ENCODE peak calls at places on chromosome 1, in ten cellular contexts. N, Z, C, F, P, J, T, E, Q and A are unnamed samples.

GRCh38 chr1:59691261-59691660 is 123.5 kb upstream of the HOOK1 start:
- DNase-seq in C (peak), N (peak), J (peak), E (peak), Z (no peak), Q (no peak), F (peak), P (peak), T (no peak), A (peak)

GRCh38 chr1:18662286-18662639 is 31.6 kb downstream of the PAX7 start:
- DNase-seq in J (no peak), F (no peak), Z (no peak), T (no peak), C (no peak), E (no peak), N (no peak), P (no peak), Q (no peak), A (no peak)

GRCh38 chr1:92951141-92951582 is 10.1 kb downstream of the DIPK1A start:
- DNase-seq in E (no peak), J (no peak), C (no peak), N (peak), Q (peak), P (no peak), F (no peak), T (no peak), Z (peak), A (no peak)

GRCh38 chr1:179175011-179175934 is 54.2 kb downstream of the ABL2 start:
- DNase-seq in P (no peak), N (no peak), E (no peak), C (no peak), T (no peak), Q (peak), Z (no peak), F (peak), J (peak), A (no peak)

GRCh38 chr1:227925582-227926198 is 22.0 kb downstream of the WNT9A start:
- DNase-seq in F (no peak), P (no peak), Q (no peak), C (no peak), J (no peak), T (no peak), E (no peak), Z (no peak), N (no peak), A (no peak)

GRCh38 chr1:153636312-153636711 is 2.4 kb downstream of the CHTOP start:
- DNase-seq in T (no peak), Q (no peak), F (no peak), E (no peak), N (no peak), P (no peak), J (no peak), Z (no peak), C (no peak), A (no peak)

GRCh38 chr1:71089536-71090270 is 8.9 kb upstream of the ZRANB2 start:
- DNase-seq in Z (no peak), P (no peak), J (no peak), N (no peak), E (no peak), T (no peak), Q (no peak), F (no peak), C (no peak), A (no peak)

GRCh38 chr1:18681423-18681835 is 50.8 kb downstream of the PAX7 start:
- DNase-seq in E (no peak), T (peak), Q (peak), F (peak), N (no peak), J (no peak), C (no peak), Z (no peak), P (no peak), A (no peak)

GRCh38 chr1:203069028-203069804 is 16.6 kb downstream of the MYOG start:
- DNase-seq in Z (no peak), P (peak), C (peak), F (no peak), T (no peak), N (no peak), E (no peak), Q (no peak), J (no peak), A (no peak)

GRCh38 chr1:92380867-92381266 is 82.0 kb downstream of the RPAP2 start:
- DNase-seq in N (no peak), T (no peak), P (no peak), J (no peak), Q (no peak), E (no peak), C (no peak), F (no peak), Z (no peak), A (no peak)

GRCh38 chr1:228344631-228345072 is 62.0 kb downstream of the TRIM11 start:
- DNase-seq in P (peak), F (no peak), T (no peak), E (peak), Z (no peak), N (peak), J (peak), C (peak), Q (peak), A (no peak)

GRCh38 chr1:27868932-27869718 is 3.2 kb upstream of the THEMIS2 start:
- DNase-seq in J (no peak), N (peak), Q (no peak), Z (peak), F (peak), C (peak), E (no peak), T (no peak), P (no peak), A (no peak)
- TF ChIP-seq POLR2A in J (no peak), N (no peak), Q (no peak), Z (no peak), F (no peak), C (no peak), E (no peak), T (no peak), P (no peak), A (no peak)

GRCh38 chr1:62905872-62906271 is 121.9 kb downstream of the ATG4C start:
- DNase-seq in Q (no peak), N (no peak), C (no peak), F (no peak), E (no peak), Z (no peak), P (no peak), T (no peak), J (no peak), A (no peak)

GRCh38 chr1:62908168-62908567 is 124.2 kb downstream of the ATG4C start:
- DNase-seq in N (no peak), Q (no peak), C (no peak), E (no peak), T (no peak), J (no peak), F (no peak), P (no peak), Z (no peak), A (no peak)

GRCh38 chr1:62905309-62905708 is 121.4 kb downstream of the ATG4C start:
- DNase-seq in T (no peak), N (no peak), F (no peak), J (no peak), Z (no peak), C (no peak), P (no peak), E (no peak), Q (no peak), A (no peak)

GRCh38 chr1:62904537-62904936 is 120.6 kb downstream of the ATG4C start:
- DNase-seq in T (no peak), N (no peak), J (no peak), F (no peak), C (no peak), Q (no peak), Z (no peak), E (no peak), P (no peak), A (no peak)

DNA sequence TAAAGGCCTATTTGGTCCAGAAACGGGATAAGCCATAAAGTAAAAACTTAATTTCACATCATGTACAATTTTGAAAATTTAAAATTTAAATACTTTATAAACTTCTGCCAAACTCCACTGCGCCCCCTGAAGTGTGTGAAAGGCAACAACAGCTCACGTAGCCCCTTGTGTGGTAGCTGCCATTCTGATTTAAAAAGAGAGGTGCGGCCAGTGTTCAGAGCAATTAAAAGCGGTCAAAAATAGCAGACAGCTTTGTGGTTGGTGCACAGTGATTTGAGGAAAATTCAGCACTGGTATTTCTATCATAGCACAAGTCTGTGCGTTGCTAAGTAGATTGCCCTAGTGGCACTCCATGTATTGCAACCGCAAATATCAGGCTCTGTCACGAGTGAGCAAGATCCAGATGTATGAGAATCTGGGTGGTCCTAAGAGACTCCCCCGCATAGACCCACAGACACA is 122.5 kb downstream of the ATG4C start:
- DNase-seq in N (no peak), E (no peak), P (no peak), C (no peak), Z (no peak), Q (peak), F (no peak), T (peak), J (no peak), A (no peak)
- TF ChIP-seq CTCF in N (peak), E (no peak), P (no peak), C (no peak), Z (no peak), Q (peak), F (peak), T (peak), J (no peak), A (peak)

GRCh38 chr1:20312310-20312709 is 21.6 kb downstream of the VWA5B1 start:
- DNase-seq in T (no peak), J (no peak), P (no peak), E (no peak), C (no peak), N (no peak), F (no peak), Q (no peak), Z (no peak), A (no peak)
- H3K27ac ChIP-seq in T (no peak), J (no peak), P (no peak), E (no peak), C (no peak), N (no peak), F (no peak), Q (no peak), Z (no peak), A (no peak)

DNA sequence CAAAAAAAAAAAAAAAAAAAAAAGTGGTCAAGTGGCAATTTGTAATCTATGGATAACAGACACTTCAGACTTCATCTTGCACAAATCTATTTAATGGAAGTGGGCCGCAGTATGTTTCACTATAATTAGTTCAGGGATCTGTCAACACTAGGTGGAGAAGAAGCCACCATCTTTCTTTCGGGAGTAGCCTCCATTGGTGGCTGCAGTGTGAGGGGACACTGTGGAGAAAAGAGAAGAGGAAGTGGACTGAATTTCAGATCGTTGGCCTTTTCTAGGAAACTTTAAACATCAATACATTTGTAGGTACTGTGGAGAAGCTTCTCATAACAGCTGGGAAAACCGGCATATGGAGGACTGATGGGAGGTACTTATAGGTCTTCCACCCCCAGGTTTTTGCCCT is 8.0 kb upstream of the ELAPOR1 start:
- DNase-seq in F (no peak), Z (no peak), T (no peak), C (no peak), N (no peak), P (no peak), E (no peak), J (no peak), Q (no peak), A (no peak)
- TF ChIP-seq POLR2A in F (no peak), Z (no peak), T (no peak), C (no peak), N (no peak), P (no peak), E (no peak), J (no peak), Q (no peak), A (no peak)

DNA sequence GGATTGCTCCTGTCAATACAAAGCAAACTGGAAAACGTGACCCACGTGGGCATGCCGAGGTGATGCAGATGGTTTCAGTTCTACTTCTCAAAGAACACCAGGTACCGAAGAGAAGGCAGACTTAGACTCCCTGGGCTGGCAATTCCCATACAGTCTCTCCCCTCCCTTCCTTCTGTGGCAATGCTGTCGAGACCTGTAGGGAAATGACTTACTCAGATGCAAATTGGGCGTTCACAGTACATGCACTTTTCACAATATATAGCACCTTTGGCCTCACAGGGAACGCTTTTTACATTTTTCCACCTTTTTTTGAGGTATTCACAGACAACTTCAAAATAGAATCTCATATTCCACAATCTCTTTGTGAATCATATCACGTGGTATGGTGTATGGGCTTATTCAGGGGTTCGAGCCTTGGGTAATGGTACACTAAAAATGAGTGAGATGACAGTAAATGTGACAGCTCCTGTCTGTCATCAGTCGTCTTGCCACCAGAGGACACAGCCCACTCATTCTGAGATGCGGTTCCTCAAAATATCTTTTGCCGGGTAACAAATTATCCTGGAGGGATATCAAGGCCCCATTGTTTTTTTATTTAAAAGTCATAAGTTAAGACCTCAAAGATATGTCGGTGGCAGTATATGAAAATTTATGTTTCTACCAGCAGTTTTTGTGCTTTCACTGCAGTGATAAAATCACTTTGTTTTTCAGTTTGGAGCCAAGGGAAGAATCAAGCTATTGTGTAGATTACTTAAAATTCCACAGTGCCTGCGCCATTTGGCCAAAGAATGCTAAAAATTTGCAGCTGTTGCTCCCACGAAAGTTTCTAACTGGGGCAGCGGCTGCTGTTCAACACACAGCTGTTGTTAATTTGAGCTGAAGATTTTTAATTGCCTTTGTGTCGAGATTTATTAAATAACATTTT is 168.4 kb downstream of the ZZZ3 start:
- DNase-seq in F (no peak), J (no peak), E (peak), Q (no peak), N (no peak), C (no peak), T (no peak), P (no peak), Z (no peak), A (no peak)
- TF ChIP-seq CTCF in F (no peak), J (no peak), E (no peak), Q (no peak), N (no peak), C (no peak), T (no peak), P (no peak), Z (no peak), A (no peak)